ENCODE peak calls at places on chromosomes 6 and 20, in six cellular contexts. A is K562, Z is SK-N-SH, C is IMR-90, F is HepG2, R is GM12878. D is an unnamed sample.
A peak's percentile ranks its signal among the peaks of the same experiment; 100 is the strongest.

GRCh38 chr6:170098428-170099170 is 192.3 kb downstream of the DLL1 start:
- DNase-seq in A (no peak), Z (no peak), C (no peak), F (no peak), R (no peak), D (no peak)

GRCh38 chr6:3253597-3253961 is 5.2 kb upstream of the PSMG4 start:
- DNase-seq in A (no peak), Z (no peak), C (no peak), F (no peak), R (no peak), D (no peak)

GRCh38 chr6:169222126-169222525 is 31.5 kb downstream of the THBS2 start:
- DNase-seq in A (no peak), Z (peak; percentile 2), C (no peak), F (no peak), R (no peak), D (no peak)

GRCh38 chr6:452301-453067 is 60.9 kb downstream of the IRF4 start:
- DNase-seq in A (no peak), Z (no peak), C (no peak), F (no peak), R (no peak), D (no peak)

GRCh38 chr6:36724514-36725385 is 27.1 kb downstream of the RAB44 start:
- DNase-seq in A (peak; percentile 80), Z (peak; percentile 85), C (peak; percentile 65), F (peak; percentile 77), R (no peak), D (peak; percentile 72)

GRCh38 chr6:133046576-133046975 is 194.6 kb upstream of the EYA4 start:
- DNase-seq in A (no peak), Z (no peak), C (no peak), F (peak; percentile 63), R (no peak), D (no peak)

GRCh38 chr20:62021794-62022419 is 43.8 kb downstream of the TAF4 start:
- DNase-seq in A (no peak), Z (no peak), C (no peak), F (no peak), R (no peak), D (no peak)

GRCh38 chr6:41535766-41536165 is 10.4 kb upstream of the FOXP4 start:
- DNase-seq in A (no peak), Z (no peak), C (no peak), F (no peak), R (no peak), D (no peak)

GRCh38 chr6:134437376-134437775 is 119.5 kb upstream of the SGK1 start:
- DNase-seq in A (peak; percentile 20), Z (no peak), C (peak; percentile 75), F (no peak), R (peak; percentile 15), D (peak; percentile 53)

GRCh38 chr6:134014588-134015137 is 37.8 kb downstream of the SLC2A12 start:
- DNase-seq in A (no peak), Z (no peak), C (peak; percentile 40), F (no peak), R (no peak), D (no peak)

GRCh38 chr6:30828027-30828962 is 56.0 kb upstream of the DDR1 start:
- DNase-seq in A (peak; percentile 94), Z (peak; percentile 80), C (peak; percentile 90), F (peak; percentile 85), R (no peak), D (peak; percentile 70)

GRCh38 chr6:20028143-20028542 is 184.1 kb downstream of the MBOAT1 start:
- DNase-seq in A (no peak), Z (no peak), C (no peak), F (no peak), R (no peak), D (no peak)

GRCh38 chr6:1771324-1771723 is 161.6 kb downstream of the FOXC1 start:
- DNase-seq in A (no peak), Z (no peak), C (peak; percentile 44), F (no peak), R (no peak), D (no peak)

GRCh38 chr6:165573671-165574070 is 89.4 kb downstream of the PDE10A start:
- DNase-seq in A (no peak), Z (peak; percentile 49), C (peak; percentile 92), F (no peak), R (no peak), D (peak; percentile 84)

GRCh38 chr6:19399406-19399805 is 437.8 kb upstream of the ID4 start:
- DNase-seq in A (no peak), Z (no peak), C (peak; percentile 22), F (no peak), R (no peak), D (no peak)

GRCh38 chr20:39874049-39874893 is 814.8 kb downstream of the MAFB start:
- DNase-seq in A (peak; percentile 44), Z (peak; percentile 53), C (peak; percentile 89), F (peak; percentile 55), R (peak; percentile 60), D (peak; percentile 15)

GRCh38 chr20:64036346-64037198 is 590 bp downstream of the C20orf204 start:
- DNase-seq in A (peak; percentile 55), Z (no peak), C (peak; percentile 53), F (peak; percentile 75), R (no peak), D (no peak)

GRCh38 chr6:11536795-11537194 is 754 bp upstream of the TMEM170B start:
- DNase-seq in A (no peak), Z (peak; percentile 10), C (no peak), F (no peak), R (no peak), D (no peak)

GRCh38 chr6:25027221-25027916 is 91.6 kb upstream of the RIPOR2 start:
- DNase-seq in A (no peak), Z (no peak), C (no peak), F (no peak), R (peak; percentile 60), D (no peak)

GRCh38 chr6:68572525-68572924 is 62.6 kb upstream of the ADGRB3 start:
- DNase-seq in A (peak; percentile 54), Z (peak; percentile 11), C (no peak), F (peak; percentile 62), R (peak; percentile 3), D (no peak)

GRCh38 chr6:3457710-3458605 is 1.1 kb upstream of the SLC22A23 start:
- DNase-seq in A (peak; percentile 45), Z (peak; percentile 37), C (no peak), F (peak; percentile 37), R (no peak), D (no peak)

GRCh38 chr6:25612666-25613065 is 39.3 kb upstream of the SCGN start:
- DNase-seq in A (no peak), Z (no peak), C (no peak), F (no peak), R (no peak), D (no peak)

GRCh38 chr6:76876922-76877553 is 586.3 kb downstream of the HTR1B start:
- DNase-seq in A (no peak), Z (peak; percentile 56), C (peak; percentile 12), F (peak; percentile 65), R (no peak), D (peak; percentile 10)

GRCh38 chr20:20712474-20713243 is at the start of gene RALGAPA2:
- DNase-seq in A (peak; percentile 89), Z (peak; percentile 98), C (peak; percentile 98), F (peak; percentile 100), R (peak; percentile 94), D (peak; percentile 99)

GRCh38 chr6:166025149-166025898 is 142.3 kb downstream of the TBXT start:
- DNase-seq in A (no peak), Z (no peak), C (peak; percentile 91), F (no peak), R (no peak), D (no peak)

GRCh38 chr6:118485601-118486550 is 62.2 kb upstream of the PLN start:
- DNase-seq in A (no peak), Z (no peak), C (peak; percentile 34), F (no peak), R (peak; percentile 35), D (no peak)

GRCh38 chr6:96939019-96939805 is 14.7 kb downstream of the KLHL32 start:
- DNase-seq in A (no peak), Z (peak; percentile 21), C (peak; percentile 29), F (no peak), R (no peak), D (peak; percentile 28)

GRCh38 chr20:46872315-46873211 is 22.1 kb upstream of the EYA2 start:
- DNase-seq in A (peak; percentile 19), Z (peak; percentile 20), C (peak; percentile 72), F (no peak), R (no peak), D (no peak)

GRCh38 chr20:55174635-55175034 is 699.2 kb downstream of the DOK5 start:
- DNase-seq in A (no peak), Z (no peak), C (no peak), F (no peak), R (no peak), D (no peak)

GRCh38 chr6:40743226-40743625 is 156.1 kb upstream of the LRFN2 start:
- DNase-seq in A (peak; percentile 72), Z (no peak), C (no peak), F (no peak), R (no peak), D (no peak)

GRCh38 chr6:43129434-43130194 is 41.5 kb upstream of the SRF start:
- DNase-seq in A (peak; percentile 56), Z (peak; percentile 84), C (peak; percentile 35), F (peak; percentile 52), R (no peak), D (peak; percentile 37)

DNA sequence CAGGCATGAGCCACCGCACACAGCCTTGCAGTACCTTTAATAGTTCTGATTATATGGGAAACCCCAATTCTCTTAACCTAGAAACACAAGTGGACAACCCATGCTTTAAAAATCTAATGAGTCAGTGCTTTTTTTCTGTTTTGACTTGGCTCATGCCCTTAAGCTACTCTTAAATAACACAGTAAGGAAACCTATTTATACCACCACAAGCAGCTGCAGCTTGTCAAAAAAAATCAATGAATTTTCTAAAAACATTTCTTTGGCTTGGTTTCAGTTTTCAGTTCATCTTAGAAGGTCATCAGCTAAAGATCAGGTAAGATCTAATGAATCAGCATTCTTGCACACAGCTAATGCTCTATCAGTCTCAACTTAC is 124.1 kb upstream of the DST start:
- DNase-seq in A (no peak), Z (no peak), C (peak; percentile 91), F (no peak), R (peak; percentile 92), D (no peak)
- TF ChIP-seq SMC3 in A (no peak), Z (no peak), C (no peak), F (no peak), R (no peak), D (no peak)

GRCh38 chr20:36086767-36087166 is 67.8 kb upstream of the EPB41L1 start:
- DNase-seq in A (peak; percentile 52), Z (no peak), C (no peak), F (no peak), R (no peak), D (peak; percentile 73)
- TF ChIP-seq CTCF in A (no peak), Z (no peak), C (no peak), F (no peak), R (no peak), D (no peak)

GRCh38 chr20:43936805-43937204 is 22.2 kb downstream of the TOX2 start:
- DNase-seq in A (no peak), Z (no peak), C (no peak), F (no peak), R (no peak), D (no peak)
- TF ChIP-seq SMC3 in A (no peak), Z (no peak), C (no peak), F (no peak), R (no peak), D (no peak)

DNA sequence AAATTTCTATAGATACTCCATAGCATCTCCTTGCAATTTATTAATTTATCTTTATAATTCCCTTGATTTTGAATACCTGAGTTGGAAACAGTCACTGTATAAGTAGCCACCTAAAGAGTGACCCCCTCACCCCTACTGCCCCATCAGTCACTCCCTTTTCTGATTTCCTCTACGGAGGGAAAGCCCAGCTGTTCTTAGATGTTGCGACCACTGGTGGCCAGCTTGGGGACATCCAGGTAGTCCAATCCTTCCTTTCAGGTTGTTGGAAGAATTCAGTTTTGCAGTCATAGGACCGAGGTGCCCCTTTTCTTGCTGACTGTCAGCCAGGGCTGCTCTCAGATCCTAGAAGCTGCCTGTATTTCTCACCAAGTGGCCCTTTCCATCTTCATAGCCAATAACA is 87.8 kb downstream of the BMP6 start:
- DNase-seq in A (peak; percentile 34), Z (no peak), C (no peak), F (peak; percentile 53), R (no peak), D (no peak)
- TF ChIP-seq CTCF in A (peak; percentile 68), Z (no peak), C (no peak), F (peak; percentile 59), R (no peak), D (no peak)